ENCODE peak calls at places on chromosomes 6 and 20, in six cellular contexts. H is testis, A is ovary, G is Peyer's patch, P is transverse colon, S is endothelial cell of umbilical vein. N is an unnamed sample. For H3K9me3, the result is how much of the 10 kb centered on the place peaks cover.

GRCh38 chr20:44642203-44643153 is 9.0 kb downstream of the ADA start:
- DNase-seq in H (peak), A (peak), G (peak), P (peak), S (peak), N (peak)

GRCh38 chr6:36979343-36979742 is 6.7 kb downstream of the MTCH1 start:
- DNase-seq in H (peak), A (peak), G (no peak), P (peak), S (peak), N (peak)

GRCh38 chr6:109229536-109229935 is 134.2 kb downstream of the CEP57L1 start:
- DNase-seq in H (no peak), A (no peak), G (no peak), P (peak), S (no peak), N (no peak)

GRCh38 chr6:107264357-107264831 is 149.1 kb upstream of the BEND3 start:
- DNase-seq in H (no peak), A (no peak), G (no peak), P (no peak), S (peak), N (no peak)

GRCh38 chr6:49252901-49253300 is 210.2 kb downstream of the MMUT start:
- DNase-seq in H (no peak), A (no peak), G (no peak), P (no peak), S (no peak), N (no peak)

GRCh38 chr20:58308680-58309527 is 611 bp upstream of the RAB22A start:
- DNase-seq in H (peak), A (peak), G (peak), P (peak), S (peak), N (peak)

GRCh38 chr20:63735859-63736718 is at the start of gene LIME1:
- DNase-seq in H (no peak), A (peak), G (peak), P (peak), S (no peak), N (no peak)

GRCh38 chr6:106134906-106135634 is 48.9 kb downstream of the PRDM1 start:
- DNase-seq in H (no peak), A (no peak), G (no peak), P (peak), S (no peak), N (no peak)

GRCh38 chr20:48538058-48538825 is 289.6 kb downstream of the PREX1 start:
- DNase-seq in H (peak), A (no peak), G (no peak), P (no peak), S (peak), N (no peak)

GRCh38 chr20:4787069-4787468 is 65.4 kb downstream of the PRND start:
- DNase-seq in H (no peak), A (no peak), G (no peak), P (no peak), S (no peak), N (no peak)

GRCh38 chr6:13924949-13925881 is at the start of gene RNF182:
- DNase-seq in H (no peak), A (no peak), G (no peak), P (peak), S (peak), N (no peak)

GRCh38 chr6:7087491-7087979 is 20.2 kb upstream of the RREB1 start:
- DNase-seq in H (no peak), A (no peak), G (peak), P (peak), S (no peak), N (no peak)

GRCh38 chr6:81981812-81982211 is 229.3 kb upstream of the TENT5A start:
- DNase-seq in H (no peak), A (no peak), G (no peak), P (no peak), S (peak), N (no peak)

GRCh38 chr20:51339721-51340450 is 202.6 kb downstream of the NFATC2 start:
- DNase-seq in H (no peak), A (no peak), G (no peak), P (no peak), S (peak), N (no peak)

GRCh38 chr6:44664716-44665115 is 277.2 kb downstream of the CDC5L start:
- DNase-seq in H (no peak), A (no peak), G (no peak), P (no peak), S (no peak), N (no peak)

GRCh38 chr20:19786311-19786710 is 28.3 kb downstream of the RIN2 start:
- DNase-seq in H (no peak), A (no peak), G (no peak), P (peak), S (peak), N (peak)

GRCh38 chr6:69948479-69949114 is 82.2 kb downstream of the COL19A1 start:
- DNase-seq in H (no peak), A (no peak), G (no peak), P (no peak), S (no peak), N (no peak)

GRCh38 chr6:167506443-167507231 is 181.8 kb downstream of the TTLL2 start:
- DNase-seq in H (no peak), A (no peak), G (no peak), P (no peak), S (no peak), N (no peak)

GRCh38 chr6:167505782-167506181 is 180.9 kb downstream of the TTLL2 start:
- DNase-seq in H (no peak), A (no peak), G (no peak), P (no peak), S (no peak), N (no peak)

GRCh38 chr6:167507376-167507961 is 182.6 kb downstream of the TTLL2 start:
- DNase-seq in H (no peak), A (no peak), G (no peak), P (no peak), S (no peak), N (no peak)

GRCh38 chr6:167504412-167504961 is 179.6 kb downstream of the TTLL2 start:
- DNase-seq in H (peak), A (no peak), G (no peak), P (no peak), S (no peak), N (no peak)

GRCh38 chr6:167505199-167505598 is 180.3 kb downstream of the TTLL2 start:
- DNase-seq in H (no peak), A (no peak), G (no peak), P (no peak), S (no peak), N (no peak)
- H3K9me3 ChIP-seq in H (under half), A (under half), G (under half), P (under half), S (under half), N (under half)

GRCh38 chr6:138403801-138404665 is at the start of gene HEBP2:
- DNase-seq in H (peak), A (peak), G (peak), P (peak), S (peak), N (peak)
- TF ChIP-seq POLR2A in H (no peak), A (peak), G (peak), P (peak), S (peak), N (peak)

DNA sequence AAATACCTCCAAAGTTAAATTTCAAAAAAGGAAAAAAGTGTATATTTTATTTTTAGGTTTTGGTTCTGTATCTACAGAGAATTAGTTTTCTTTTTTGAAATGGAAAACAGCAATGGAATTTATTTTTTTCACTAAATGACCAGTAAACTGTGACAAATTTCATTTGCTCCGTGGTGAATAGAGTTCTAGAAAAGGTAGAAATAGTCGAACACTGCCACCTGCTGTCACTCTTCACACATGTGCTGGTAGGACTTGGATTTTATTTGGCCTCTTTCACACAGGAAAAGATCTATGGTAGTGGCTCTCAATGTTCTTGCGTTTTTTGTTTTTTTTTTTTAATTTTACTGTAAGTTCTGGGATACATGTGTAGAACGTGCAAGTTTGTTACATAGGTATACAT is 312.5 kb downstream of the EYA4 start:
- DNase-seq in H (peak), A (peak), G (no peak), P (peak), S (peak), N (peak)
- TF ChIP-seq CTCF in H (peak), A (peak), G (no peak), P (peak), S (peak), N (peak)

DNA sequence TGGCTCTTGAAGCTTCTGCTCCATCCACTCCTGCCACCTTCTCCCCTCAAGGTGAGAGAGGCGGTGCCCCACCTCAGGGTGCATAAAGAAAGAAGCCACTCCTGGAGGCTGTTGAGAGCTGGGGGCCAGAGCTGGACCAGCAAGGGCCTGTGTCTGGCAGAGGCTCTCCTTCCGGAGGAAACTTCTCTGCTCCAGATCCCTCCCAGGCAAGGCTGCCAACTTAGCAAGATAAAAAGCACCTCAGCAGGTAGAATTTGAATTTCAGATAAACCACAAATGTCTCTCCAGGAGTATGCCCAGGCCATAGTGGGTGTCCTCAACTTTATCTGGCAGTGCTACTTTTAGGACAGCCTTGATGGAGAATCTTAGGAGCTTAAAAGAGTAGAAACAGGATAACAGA is 13.8 kb downstream of the UNC93A start:
- DNase-seq in H (no peak), A (no peak), G (no peak), P (no peak), S (no peak), N (no peak)
- H3K9me3 ChIP-seq in H (under half), A (under half), G (under half), P (under half), S (under half), N (under half)